ENCODE peak calls at places on chromosomes 12 and 14, in ten cellular contexts. One of them, this sample, is unnamed.

GRCh38 chr12:126093911-126094310 is 1028.7 kb downstream of the AACS start:
- DNase-seq in anterior cingulate cortex: no peak
- DNase-seq in GM13976: no peak
- DNase-seq in activated T-helper 1 cell treated with anti-CD3 and anti-CD28 coated beads, Interleukin-2, amount 50 U/mL, for 16 hours: no peak
- DNase-seq in fibroblast of pulmonary artery: peak
- DNase-seq in mesothelial cell of epicardium: no peak
- DNase-seq in GM12864: no peak
- DNase-seq in iris pigment epithelial cell: peak
- DNase-seq in SK-N-SH: peak
- DNase-seq in fibroblast of lung: peak
- DNase-seq in this sample: no peak

GRCh38 chr12:56114084-56114483 is 2.3 kb upstream of the RPL41 start:
- DNase-seq in fibroblast of lung: no peak
- DNase-seq in activated T-helper 1 cell treated with anti-CD3 and anti-CD28 coated beads, Interleukin-2, amount 50 U/mL, for 16 hours: no peak
- DNase-seq in GM12864: no peak
- DNase-seq in anterior cingulate cortex: no peak
- DNase-seq in GM13976: no peak
- DNase-seq in iris pigment epithelial cell: no peak
- DNase-seq in SK-N-SH: no peak
- DNase-seq in mesothelial cell of epicardium: no peak
- DNase-seq in fibroblast of pulmonary artery: no peak
- DNase-seq in this sample: no peak

GRCh38 chr12:15855646-15856045 is 26.5 kb upstream of the STRAP start:
- DNase-seq in anterior cingulate cortex: no peak
- DNase-seq in GM13976: no peak
- DNase-seq in mesothelial cell of epicardium: no peak
- DNase-seq in SK-N-SH: no peak
- DNase-seq in activated T-helper 1 cell treated with anti-CD3 and anti-CD28 coated beads, Interleukin-2, amount 50 U/mL, for 16 hours: no peak
- DNase-seq in iris pigment epithelial cell: peak
- DNase-seq in GM12864: no peak
- DNase-seq in fibroblast of pulmonary artery: peak
- DNase-seq in fibroblast of lung: peak
- DNase-seq in this sample: no peak

GRCh38 chr14:51479584-51480305 is 172.0 kb upstream of the FRMD6 start:
- DNase-seq in mesothelial cell of epicardium: no peak
- DNase-seq in fibroblast of lung: peak
- DNase-seq in fibroblast of pulmonary artery: peak
- DNase-seq in GM12864: no peak
- DNase-seq in anterior cingulate cortex: no peak
- DNase-seq in activated T-helper 1 cell treated with anti-CD3 and anti-CD28 coated beads, Interleukin-2, amount 50 U/mL, for 16 hours: no peak
- DNase-seq in GM13976: no peak
- DNase-seq in SK-N-SH: no peak
- DNase-seq in iris pigment epithelial cell: peak
- DNase-seq in this sample: no peak

GRCh38 chr12:131850856-131851559 is 22.8 kb downstream of the MMP17 start:
- DNase-seq in GM12864: no peak
- DNase-seq in fibroblast of lung: no peak
- DNase-seq in activated T-helper 1 cell treated with anti-CD3 and anti-CD28 coated beads, Interleukin-2, amount 50 U/mL, for 16 hours: no peak
- DNase-seq in anterior cingulate cortex: no peak
- DNase-seq in iris pigment epithelial cell: peak
- DNase-seq in fibroblast of pulmonary artery: no peak
- DNase-seq in mesothelial cell of epicardium: peak
- DNase-seq in SK-N-SH: no peak
- DNase-seq in GM13976: no peak
- DNase-seq in this sample: no peak

GRCh38 chr14:103296007-103296406 is 38.0 kb upstream of the EIF5 start:
- DNase-seq in fibroblast of pulmonary artery: peak
- DNase-seq in GM13976: no peak
- DNase-seq in fibroblast of lung: peak
- DNase-seq in mesothelial cell of epicardium: no peak
- DNase-seq in activated T-helper 1 cell treated with anti-CD3 and anti-CD28 coated beads, Interleukin-2, amount 50 U/mL, for 16 hours: no peak
- DNase-seq in anterior cingulate cortex: no peak
- DNase-seq in SK-N-SH: no peak
- DNase-seq in iris pigment epithelial cell: peak
- DNase-seq in GM12864: no peak
- DNase-seq in this sample: no peak

GRCh38 chr12:89345830-89346740 is 6.2 kb downstream of the DUSP6 start:
- DNase-seq in activated T-helper 1 cell treated with anti-CD3 and anti-CD28 coated beads, Interleukin-2, amount 50 U/mL, for 16 hours: no peak
- DNase-seq in SK-N-SH: peak
- DNase-seq in GM12864: peak
- DNase-seq in fibroblast of lung: peak
- DNase-seq in iris pigment epithelial cell: peak
- DNase-seq in fibroblast of pulmonary artery: peak
- DNase-seq in mesothelial cell of epicardium: no peak
- DNase-seq in GM13976: peak
- DNase-seq in anterior cingulate cortex: no peak
- DNase-seq in this sample: peak

GRCh38 chr12:94560416-94561221 is 89.7 kb downstream of the TMCC3 start:
- DNase-seq in iris pigment epithelial cell: peak
- DNase-seq in GM13976: peak
- DNase-seq in fibroblast of lung: peak
- DNase-seq in SK-N-SH: no peak
- DNase-seq in anterior cingulate cortex: peak
- DNase-seq in activated T-helper 1 cell treated with anti-CD3 and anti-CD28 coated beads, Interleukin-2, amount 50 U/mL, for 16 hours: no peak
- DNase-seq in mesothelial cell of epicardium: no peak
- DNase-seq in fibroblast of pulmonary artery: peak
- DNase-seq in GM12864: peak
- DNase-seq in this sample: no peak

GRCh38 chr14:50002926-50003212 is 110.0 kb downstream of the ARF6 start:
- DNase-seq in GM13976: no peak
- DNase-seq in fibroblast of pulmonary artery: no peak
- DNase-seq in SK-N-SH: no peak
- DNase-seq in iris pigment epithelial cell: no peak
- DNase-seq in GM12864: no peak
- DNase-seq in mesothelial cell of epicardium: no peak
- DNase-seq in activated T-helper 1 cell treated with anti-CD3 and anti-CD28 coated beads, Interleukin-2, amount 50 U/mL, for 16 hours: no peak
- DNase-seq in fibroblast of lung: no peak
- DNase-seq in anterior cingulate cortex: no peak
- DNase-seq in this sample: no peak

GRCh38 chr12:54141534-54142475 is 47.0 kb downstream of the SMUG1 start:
- DNase-seq in GM12864: no peak
- DNase-seq in SK-N-SH: no peak
- DNase-seq in activated T-helper 1 cell treated with anti-CD3 and anti-CD28 coated beads, Interleukin-2, amount 50 U/mL, for 16 hours: no peak
- DNase-seq in iris pigment epithelial cell: peak
- DNase-seq in fibroblast of lung: peak
- DNase-seq in fibroblast of pulmonary artery: peak
- DNase-seq in mesothelial cell of epicardium: no peak
- DNase-seq in anterior cingulate cortex: no peak
- DNase-seq in GM13976: no peak
- DNase-seq in this sample: peak

GRCh38 chr12:75913502-75914110 is 118.0 kb downstream of the PHLDA1 start:
- DNase-seq in iris pigment epithelial cell: no peak
- DNase-seq in activated T-helper 1 cell treated with anti-CD3 and anti-CD28 coated beads, Interleukin-2, amount 50 U/mL, for 16 hours: peak
- DNase-seq in GM12864: no peak
- DNase-seq in anterior cingulate cortex: no peak
- DNase-seq in SK-N-SH: no peak
- DNase-seq in fibroblast of pulmonary artery: peak
- DNase-seq in mesothelial cell of epicardium: no peak
- DNase-seq in fibroblast of lung: peak
- DNase-seq in GM13976: no peak
- DNase-seq in this sample: no peak

GRCh38 chr14:76919811-76920571 is 93.8 kb downstream of the LRRC74A start:
- DNase-seq in SK-N-SH: peak
- DNase-seq in fibroblast of lung: peak
- DNase-seq in mesothelial cell of epicardium: no peak
- DNase-seq in fibroblast of pulmonary artery: peak
- DNase-seq in anterior cingulate cortex: peak
- DNase-seq in iris pigment epithelial cell: peak
- DNase-seq in GM13976: no peak
- DNase-seq in GM12864: no peak
- DNase-seq in activated T-helper 1 cell treated with anti-CD3 and anti-CD28 coated beads, Interleukin-2, amount 50 U/mL, for 16 hours: no peak
- DNase-seq in this sample: no peak

GRCh38 chr12:34292736-34293625 is 270.7 kb downstream of the ALG10 start:
- DNase-seq in anterior cingulate cortex: no peak
- DNase-seq in GM12864: no peak
- DNase-seq in activated T-helper 1 cell treated with anti-CD3 and anti-CD28 coated beads, Interleukin-2, amount 50 U/mL, for 16 hours: no peak
- DNase-seq in fibroblast of pulmonary artery: no peak
- DNase-seq in iris pigment epithelial cell: no peak
- DNase-seq in SK-N-SH: no peak
- DNase-seq in fibroblast of lung: no peak
- DNase-seq in GM13976: no peak
- DNase-seq in mesothelial cell of epicardium: no peak
- DNase-seq in this sample: no peak

GRCh38 chr14:99430491-99430890 is 50.2 kb downstream of the SETD3 start:
- DNase-seq in GM12864: no peak
- DNase-seq in SK-N-SH: no peak
- DNase-seq in activated T-helper 1 cell treated with anti-CD3 and anti-CD28 coated beads, Interleukin-2, amount 50 U/mL, for 16 hours: peak
- DNase-seq in iris pigment epithelial cell: peak
- DNase-seq in fibroblast of pulmonary artery: no peak
- DNase-seq in fibroblast of lung: no peak
- DNase-seq in anterior cingulate cortex: no peak
- DNase-seq in mesothelial cell of epicardium: no peak
- DNase-seq in GM13976: no peak
- DNase-seq in this sample: no peak